ENCODE peak calls at places on chromosomes 6 and 20, in ten cellular contexts. One of them, this sample, is unnamed.
A peak's percentile ranks its signal among the peaks of the same experiment; 100 is the strongest.

GRCh38 chr6:30891816-30892553 is 7.7 kb downstream of the DDR1 start:
- DNase-seq in nephron progenitor cell: no peak
- DNase-seq in Calu3: no peak
- DNase-seq in psoas muscle: no peak
- DNase-seq in activated CD8-positive, alpha-beta T cell treated with anti-CD3 and anti-CD28 coated beads for 36 hours: no peak
- DNase-seq in esophagus squamous epithelium: no peak
- DNase-seq in MM.1S: no peak
- DNase-seq in CD8-positive, alpha-beta T cell: no peak
- DNase-seq in kidney epithelial cell: no peak
- DNase-seq in CD14-positive monocyte: peak; percentile 11
- DNase-seq in this sample: no peak

GRCh38 chr6:15752820-15753219 is 90.0 kb upstream of the DTNBP1 start:
- DNase-seq in nephron progenitor cell: no peak
- DNase-seq in Calu3: peak; percentile 6
- DNase-seq in psoas muscle: no peak
- DNase-seq in activated CD8-positive, alpha-beta T cell treated with anti-CD3 and anti-CD28 coated beads for 36 hours: no peak
- DNase-seq in esophagus squamous epithelium: no peak
- DNase-seq in MM.1S: no peak
- DNase-seq in CD8-positive, alpha-beta T cell: no peak
- DNase-seq in kidney epithelial cell: no peak
- DNase-seq in CD14-positive monocyte: no peak
- DNase-seq in this sample: no peak

GRCh38 chr6:144725731-144726522 is 440.8 kb downstream of the UTRN start:
- DNase-seq in nephron progenitor cell: peak; percentile 50
- DNase-seq in Calu3: no peak
- DNase-seq in psoas muscle: no peak
- DNase-seq in activated CD8-positive, alpha-beta T cell treated with anti-CD3 and anti-CD28 coated beads for 36 hours: peak; percentile 88
- DNase-seq in esophagus squamous epithelium: no peak
- DNase-seq in MM.1S: no peak
- DNase-seq in CD8-positive, alpha-beta T cell: no peak
- DNase-seq in kidney epithelial cell: peak; percentile 43
- DNase-seq in CD14-positive monocyte: no peak
- DNase-seq in this sample: no peak

GRCh38 chr6:2877057-2877882 is 25.8 kb downstream of the SERPINB9 start:
- DNase-seq in nephron progenitor cell: no peak
- DNase-seq in Calu3: no peak
- DNase-seq in psoas muscle: no peak
- DNase-seq in activated CD8-positive, alpha-beta T cell treated with anti-CD3 and anti-CD28 coated beads for 36 hours: no peak
- DNase-seq in esophagus squamous epithelium: no peak
- DNase-seq in MM.1S: no peak
- DNase-seq in CD8-positive, alpha-beta T cell: no peak
- DNase-seq in kidney epithelial cell: no peak
- DNase-seq in CD14-positive monocyte: no peak
- DNase-seq in this sample: no peak

GRCh38 chr6:26196846-26197683 is 109.8 kb downstream of the HFE start:
- DNase-seq in nephron progenitor cell: peak; percentile 65
- DNase-seq in Calu3: peak; percentile 84
- DNase-seq in psoas muscle: peak; percentile 66
- DNase-seq in activated CD8-positive, alpha-beta T cell treated with anti-CD3 and anti-CD28 coated beads for 36 hours: peak; percentile 86
- DNase-seq in esophagus squamous epithelium: no peak
- DNase-seq in MM.1S: peak; percentile 91
- DNase-seq in CD8-positive, alpha-beta T cell: peak; percentile 64
- DNase-seq in kidney epithelial cell: no peak
- DNase-seq in CD14-positive monocyte: peak; percentile 86
- DNase-seq in this sample: no peak

GRCh38 chr6:30481213-30481964 is 7.9 kb upstream of the HLA-E start:
- DNase-seq in nephron progenitor cell: peak; percentile 37
- DNase-seq in Calu3: no peak
- DNase-seq in psoas muscle: no peak
- DNase-seq in activated CD8-positive, alpha-beta T cell treated with anti-CD3 and anti-CD28 coated beads for 36 hours: no peak
- DNase-seq in esophagus squamous epithelium: no peak
- DNase-seq in MM.1S: no peak
- DNase-seq in CD8-positive, alpha-beta T cell: no peak
- DNase-seq in kidney epithelial cell: no peak
- DNase-seq in CD14-positive monocyte: no peak
- DNase-seq in this sample: no peak

GRCh38 chr6:71444222-71444621 is 155.6 kb downstream of the OGFRL1 start:
- DNase-seq in nephron progenitor cell: no peak
- DNase-seq in Calu3: no peak
- DNase-seq in psoas muscle: no peak
- DNase-seq in activated CD8-positive, alpha-beta T cell treated with anti-CD3 and anti-CD28 coated beads for 36 hours: no peak
- DNase-seq in esophagus squamous epithelium: no peak
- DNase-seq in MM.1S: no peak
- DNase-seq in CD8-positive, alpha-beta T cell: no peak
- DNase-seq in kidney epithelial cell: no peak
- DNase-seq in CD14-positive monocyte: no peak
- DNase-seq in this sample: no peak

GRCh38 chr6:149166747-149167146 is 150.8 kb upstream of the TAB2 start:
- DNase-seq in nephron progenitor cell: no peak
- DNase-seq in Calu3: no peak
- DNase-seq in psoas muscle: no peak
- DNase-seq in activated CD8-positive, alpha-beta T cell treated with anti-CD3 and anti-CD28 coated beads for 36 hours: no peak
- DNase-seq in esophagus squamous epithelium: no peak
- DNase-seq in MM.1S: no peak
- DNase-seq in CD8-positive, alpha-beta T cell: no peak
- DNase-seq in kidney epithelial cell: peak; percentile 5
- DNase-seq in CD14-positive monocyte: no peak
- DNase-seq in this sample: no peak

GRCh38 chr20:48912065-48912464 is 9.4 kb upstream of the ARFGEF2 start:
- DNase-seq in nephron progenitor cell: no peak
- DNase-seq in Calu3: no peak
- DNase-seq in psoas muscle: no peak
- DNase-seq in activated CD8-positive, alpha-beta T cell treated with anti-CD3 and anti-CD28 coated beads for 36 hours: no peak
- DNase-seq in esophagus squamous epithelium: no peak
- DNase-seq in MM.1S: peak; percentile 90
- DNase-seq in CD8-positive, alpha-beta T cell: no peak
- DNase-seq in kidney epithelial cell: no peak
- DNase-seq in CD14-positive monocyte: peak; percentile 49
- DNase-seq in this sample: peak; percentile 26

GRCh38 chr6:1611322-1611571 is 1.5 kb downstream of the FOXC1 start:
- DNase-seq in nephron progenitor cell: no peak
- DNase-seq in Calu3: peak; percentile 55
- DNase-seq in psoas muscle: no peak
- DNase-seq in activated CD8-positive, alpha-beta T cell treated with anti-CD3 and anti-CD28 coated beads for 36 hours: no peak
- DNase-seq in esophagus squamous epithelium: no peak
- DNase-seq in MM.1S: no peak
- DNase-seq in CD8-positive, alpha-beta T cell: no peak
- DNase-seq in kidney epithelial cell: no peak
- DNase-seq in CD14-positive monocyte: no peak
- DNase-seq in this sample: no peak

GRCh38 chr6:163459536-163459935 is 45.0 kb downstream of the QKI start:
- DNase-seq in nephron progenitor cell: no peak
- DNase-seq in Calu3: no peak
- DNase-seq in psoas muscle: no peak
- DNase-seq in activated CD8-positive, alpha-beta T cell treated with anti-CD3 and anti-CD28 coated beads for 36 hours: no peak
- DNase-seq in esophagus squamous epithelium: no peak
- DNase-seq in MM.1S: no peak
- DNase-seq in CD8-positive, alpha-beta T cell: no peak
- DNase-seq in kidney epithelial cell: no peak
- DNase-seq in CD14-positive monocyte: no peak
- DNase-seq in this sample: no peak

GRCh38 chr20:31833130-31833930 is 12.1 kb downstream of the FOXS1 start:
- DNase-seq in nephron progenitor cell: peak; percentile 93
- DNase-seq in Calu3: peak; percentile 84
- DNase-seq in psoas muscle: peak; percentile 85
- DNase-seq in activated CD8-positive, alpha-beta T cell treated with anti-CD3 and anti-CD28 coated beads for 36 hours: peak; percentile 83
- DNase-seq in esophagus squamous epithelium: no peak
- DNase-seq in MM.1S: peak; percentile 47
- DNase-seq in CD8-positive, alpha-beta T cell: peak; percentile 30
- DNase-seq in kidney epithelial cell: no peak
- DNase-seq in CD14-positive monocyte: no peak
- DNase-seq in this sample: no peak

GRCh38 chr6:12572884-12573824 is 143.4 kb upstream of the PHACTR1 start:
- DNase-seq in nephron progenitor cell: no peak
- DNase-seq in Calu3: peak; percentile 53
- DNase-seq in psoas muscle: no peak
- DNase-seq in activated CD8-positive, alpha-beta T cell treated with anti-CD3 and anti-CD28 coated beads for 36 hours: no peak
- DNase-seq in esophagus squamous epithelium: no peak
- DNase-seq in MM.1S: no peak
- DNase-seq in CD8-positive, alpha-beta T cell: no peak
- DNase-seq in kidney epithelial cell: peak; percentile 80
- DNase-seq in CD14-positive monocyte: no peak
- DNase-seq in this sample: no peak

GRCh38 chr20:1087311-1087710 is 31.1 kb upstream of the PSMF1 start:
- DNase-seq in nephron progenitor cell: no peak
- DNase-seq in Calu3: no peak
- DNase-seq in psoas muscle: no peak
- DNase-seq in activated CD8-positive, alpha-beta T cell treated with anti-CD3 and anti-CD28 coated beads for 36 hours: peak; percentile 36
- DNase-seq in esophagus squamous epithelium: no peak
- DNase-seq in MM.1S: peak; percentile 65
- DNase-seq in CD8-positive, alpha-beta T cell: no peak
- DNase-seq in kidney epithelial cell: no peak
- DNase-seq in CD14-positive monocyte: no peak
- DNase-seq in this sample: no peak

GRCh38 chr6:51495016-51495805 is 592.2 kb downstream of the PKHD1 start:
- DNase-seq in nephron progenitor cell: no peak
- DNase-seq in Calu3: no peak
- DNase-seq in psoas muscle: no peak
- DNase-seq in activated CD8-positive, alpha-beta T cell treated with anti-CD3 and anti-CD28 coated beads for 36 hours: no peak
- DNase-seq in esophagus squamous epithelium: no peak
- DNase-seq in MM.1S: no peak
- DNase-seq in CD8-positive, alpha-beta T cell: no peak
- DNase-seq in kidney epithelial cell: no peak
- DNase-seq in CD14-positive monocyte: no peak
- DNase-seq in this sample: no peak

GRCh38 chr6:53302678-53303360 is 45.9 kb downstream of the ELOVL5 start:
- DNase-seq in nephron progenitor cell: no peak
- DNase-seq in Calu3: no peak
- DNase-seq in psoas muscle: no peak
- DNase-seq in activated CD8-positive, alpha-beta T cell treated with anti-CD3 and anti-CD28 coated beads for 36 hours: no peak
- DNase-seq in esophagus squamous epithelium: no peak
- DNase-seq in MM.1S: peak; percentile 55
- DNase-seq in CD8-positive, alpha-beta T cell: no peak
- DNase-seq in kidney epithelial cell: peak; percentile 92
- DNase-seq in CD14-positive monocyte: no peak
- DNase-seq in this sample: no peak

GRCh38 chr6:154673919-154674318 is 59.3 kb upstream of the SCAF8 start:
- DNase-seq in nephron progenitor cell: no peak
- DNase-seq in Calu3: no peak
- DNase-seq in psoas muscle: no peak
- DNase-seq in activated CD8-positive, alpha-beta T cell treated with anti-CD3 and anti-CD28 coated beads for 36 hours: no peak
- DNase-seq in esophagus squamous epithelium: no peak
- DNase-seq in MM.1S: no peak
- DNase-seq in CD8-positive, alpha-beta T cell: no peak
- DNase-seq in kidney epithelial cell: no peak
- DNase-seq in CD14-positive monocyte: no peak
- DNase-seq in this sample: no peak

GRCh38 chr20:58818585-58819285 is 32.0 kb downstream of the GNAS-AS1 start:
- DNase-seq in nephron progenitor cell: no peak
- DNase-seq in Calu3: no peak
- DNase-seq in psoas muscle: no peak
- DNase-seq in activated CD8-positive, alpha-beta T cell treated with anti-CD3 and anti-CD28 coated beads for 36 hours: peak; percentile 97
- DNase-seq in esophagus squamous epithelium: no peak
- DNase-seq in MM.1S: no peak
- DNase-seq in CD8-positive, alpha-beta T cell: no peak
- DNase-seq in kidney epithelial cell: peak; percentile 21
- DNase-seq in CD14-positive monocyte: no peak
- DNase-seq in this sample: no peak

GRCh38 chr20:63218701-63219446 is 2.9 kb upstream of the YTHDF1 start:
- DNase-seq in nephron progenitor cell: no peak
- DNase-seq in Calu3: no peak
- DNase-seq in psoas muscle: no peak
- DNase-seq in activated CD8-positive, alpha-beta T cell treated with anti-CD3 and anti-CD28 coated beads for 36 hours: no peak
- DNase-seq in esophagus squamous epithelium: no peak
- DNase-seq in MM.1S: no peak
- DNase-seq in CD8-positive, alpha-beta T cell: no peak
- DNase-seq in kidney epithelial cell: no peak
- DNase-seq in CD14-positive monocyte: no peak
- DNase-seq in this sample: no peak
- TF ChIP-seq CTCF in nephron progenitor cell: no peak
- TF ChIP-seq CTCF in Calu3: no peak
- TF ChIP-seq CTCF in psoas muscle: no peak
- TF ChIP-seq CTCF in activated CD8-positive, alpha-beta T cell treated with anti-CD3 and anti-CD28 coated beads for 36 hours: no peak
- TF ChIP-seq CTCF in esophagus squamous epithelium: no peak
- TF ChIP-seq CTCF in MM.1S: no peak
- TF ChIP-seq CTCF in CD8-positive, alpha-beta T cell: no peak
- TF ChIP-seq CTCF in kidney epithelial cell: peak; percentile 5
- TF ChIP-seq CTCF in CD14-positive monocyte: no peak
- TF ChIP-seq CTCF in this sample: peak; percentile 13

GRCh38 chr20:19588731-19589130 is 169.3 kb upstream of the RIN2 start:
- DNase-seq in nephron progenitor cell: no peak
- DNase-seq in Calu3: no peak
- DNase-seq in psoas muscle: no peak
- DNase-seq in activated CD8-positive, alpha-beta T cell treated with anti-CD3 and anti-CD28 coated beads for 36 hours: no peak
- DNase-seq in esophagus squamous epithelium: no peak
- DNase-seq in MM.1S: peak; percentile 23
- DNase-seq in CD8-positive, alpha-beta T cell: no peak
- DNase-seq in kidney epithelial cell: no peak
- DNase-seq in CD14-positive monocyte: no peak
- DNase-seq in this sample: no peak
- TF ChIP-seq CTCF in nephron progenitor cell: no peak
- TF ChIP-seq CTCF in Calu3: no peak
- TF ChIP-seq CTCF in psoas muscle: no peak
- TF ChIP-seq CTCF in activated CD8-positive, alpha-beta T cell treated with anti-CD3 and anti-CD28 coated beads for 36 hours: no peak
- TF ChIP-seq CTCF in esophagus squamous epithelium: no peak
- TF ChIP-seq CTCF in MM.1S: peak; percentile 22
- TF ChIP-seq CTCF in CD8-positive, alpha-beta T cell: no peak
- TF ChIP-seq CTCF in kidney epithelial cell: no peak
- TF ChIP-seq CTCF in CD14-positive monocyte: no peak
- TF ChIP-seq CTCF in this sample: no peak

DNA sequence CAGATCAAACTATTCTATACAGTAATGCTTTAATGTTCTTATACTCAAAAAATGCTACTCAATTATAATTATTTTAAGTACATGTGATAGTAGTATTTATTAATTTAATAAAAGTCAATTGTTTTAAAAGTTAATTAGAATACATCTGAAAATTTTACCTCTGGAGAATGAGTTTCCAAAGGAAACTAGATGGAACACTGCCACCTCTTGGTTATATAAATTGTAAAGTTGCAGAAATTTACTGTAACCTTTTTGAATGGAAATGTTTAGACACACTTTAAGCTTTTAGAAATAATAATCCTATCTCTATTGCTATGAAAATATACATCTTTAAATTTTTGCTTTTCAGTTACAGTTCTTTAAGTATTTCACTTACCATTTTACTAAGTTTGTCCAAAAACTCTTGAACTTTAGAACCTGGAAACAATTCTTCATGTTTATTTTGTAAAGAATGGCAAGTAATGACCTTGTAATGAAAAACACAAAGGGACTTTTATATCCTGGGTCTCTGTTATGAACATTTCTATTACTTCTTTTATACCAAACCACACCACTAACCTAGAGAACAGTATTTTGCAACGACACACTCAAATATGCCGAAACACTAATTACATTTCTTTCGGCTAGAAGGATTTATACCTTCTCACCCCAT is 10.9 kb upstream of the BMP5 start:
- DNase-seq in nephron progenitor cell: no peak
- DNase-seq in Calu3: no peak
- DNase-seq in psoas muscle: no peak
- DNase-seq in activated CD8-positive, alpha-beta T cell treated with anti-CD3 and anti-CD28 coated beads for 36 hours: no peak
- DNase-seq in esophagus squamous epithelium: no peak
- DNase-seq in MM.1S: peak; percentile 14
- DNase-seq in CD8-positive, alpha-beta T cell: no peak
- DNase-seq in kidney epithelial cell: no peak
- DNase-seq in CD14-positive monocyte: no peak
- DNase-seq in this sample: no peak
- TF ChIP-seq CTCF in nephron progenitor cell: peak; percentile 55
- TF ChIP-seq CTCF in Calu3: no peak
- TF ChIP-seq CTCF in psoas muscle: peak; percentile 18
- TF ChIP-seq CTCF in activated CD8-positive, alpha-beta T cell treated with anti-CD3 and anti-CD28 coated beads for 36 hours: no peak
- TF ChIP-seq CTCF in esophagus squamous epithelium: peak; percentile 25
- TF ChIP-seq CTCF in MM.1S: peak; percentile 32
- TF ChIP-seq CTCF in CD8-positive, alpha-beta T cell: no peak
- TF ChIP-seq CTCF in kidney epithelial cell: no peak
- TF ChIP-seq CTCF in CD14-positive monocyte: no peak
- TF ChIP-seq CTCF in this sample: peak; percentile 92

GRCh38 chr20:56373942-56374341 is 15.2 kb downstream of the FAM210B start:
- DNase-seq in nephron progenitor cell: no peak
- DNase-seq in Calu3: peak; percentile 10
- DNase-seq in psoas muscle: no peak
- DNase-seq in activated CD8-positive, alpha-beta T cell treated with anti-CD3 and anti-CD28 coated beads for 36 hours: peak; percentile 11
- DNase-seq in esophagus squamous epithelium: no peak
- DNase-seq in MM.1S: no peak
- DNase-seq in CD8-positive, alpha-beta T cell: no peak
- DNase-seq in kidney epithelial cell: peak; percentile 73
- DNase-seq in CD14-positive monocyte: peak; percentile 76
- DNase-seq in this sample: no peak
- TF ChIP-seq CTCF in nephron progenitor cell: no peak
- TF ChIP-seq CTCF in Calu3: no peak
- TF ChIP-seq CTCF in psoas muscle: no peak
- TF ChIP-seq CTCF in activated CD8-positive, alpha-beta T cell treated with anti-CD3 and anti-CD28 coated beads for 36 hours: no peak
- TF ChIP-seq CTCF in esophagus squamous epithelium: no peak
- TF ChIP-seq CTCF in MM.1S: no peak
- TF ChIP-seq CTCF in CD8-positive, alpha-beta T cell: no peak
- TF ChIP-seq CTCF in kidney epithelial cell: no peak
- TF ChIP-seq CTCF in CD14-positive monocyte: no peak
- TF ChIP-seq CTCF in this sample: no peak